ENCODE peak calls at places on chromosomes 5 and 9, in eight cellular contexts. One of them, this sample, is unnamed.

GRCh38 chr9:138101444-138102234 is 224.1 kb downstream of the CACNA1B start:
- DNase-seq in Panc1: no peak
- DNase-seq in esophagus squamous epithelium: no peak
- DNase-seq in CD8-positive, alpha-beta memory T cell: no peak
- DNase-seq in RWPE1: no peak
- DNase-seq in tibial nerve: no peak
- DNase-seq in endothelial cell of umbilical vein: no peak
- DNase-seq in heart right ventricle: no peak
- DNase-seq in this sample: no peak

GRCh38 chr9:98944130-98945074 is 695 bp downstream of the COL15A1 start:
- DNase-seq in esophagus squamous epithelium: no peak
- DNase-seq in CD8-positive, alpha-beta memory T cell: no peak
- DNase-seq in endothelial cell of umbilical vein: no peak
- DNase-seq in tibial nerve: no peak
- DNase-seq in Panc1: no peak
- DNase-seq in RWPE1: peak
- DNase-seq in heart right ventricle: peak
- DNase-seq in this sample: no peak

GRCh38 chr9:84669293-84670105 is at the start of gene NTRK2:
- DNase-seq in endothelial cell of umbilical vein: peak
- DNase-seq in esophagus squamous epithelium: no peak
- DNase-seq in Panc1: no peak
- DNase-seq in CD8-positive, alpha-beta memory T cell: no peak
- DNase-seq in RWPE1: peak
- DNase-seq in tibial nerve: peak
- DNase-seq in heart right ventricle: peak
- DNase-seq in this sample: peak

GRCh38 chr9:110083866-110084265 is 124.1 kb downstream of the C9orf152 start:
- DNase-seq in Panc1: no peak
- DNase-seq in tibial nerve: no peak
- DNase-seq in heart right ventricle: no peak
- DNase-seq in CD8-positive, alpha-beta memory T cell: no peak
- DNase-seq in esophagus squamous epithelium: no peak
- DNase-seq in RWPE1: no peak
- DNase-seq in endothelial cell of umbilical vein: no peak
- DNase-seq in this sample: no peak

GRCh38 chr5:126516852-126517251 is 78.2 kb downstream of the ALDH7A1 start:
- DNase-seq in endothelial cell of umbilical vein: no peak
- DNase-seq in CD8-positive, alpha-beta memory T cell: no peak
- DNase-seq in tibial nerve: no peak
- DNase-seq in Panc1: no peak
- DNase-seq in RWPE1: no peak
- DNase-seq in heart right ventricle: no peak
- DNase-seq in esophagus squamous epithelium: no peak
- DNase-seq in this sample: no peak

GRCh38 chr5:71982717-71983395 is 124.4 kb upstream of the MAP1B start:
- DNase-seq in endothelial cell of umbilical vein: no peak
- DNase-seq in heart right ventricle: no peak
- DNase-seq in Panc1: no peak
- DNase-seq in RWPE1: no peak
- DNase-seq in esophagus squamous epithelium: no peak
- DNase-seq in tibial nerve: no peak
- DNase-seq in CD8-positive, alpha-beta memory T cell: no peak
- DNase-seq in this sample: no peak

GRCh38 chr5:67144183-67144639 is 52.4 kb downstream of the CD180 start:
- DNase-seq in Panc1: no peak
- DNase-seq in esophagus squamous epithelium: no peak
- DNase-seq in heart right ventricle: no peak
- DNase-seq in endothelial cell of umbilical vein: no peak
- DNase-seq in RWPE1: no peak
- DNase-seq in tibial nerve: no peak
- DNase-seq in CD8-positive, alpha-beta memory T cell: no peak
- DNase-seq in this sample: no peak

GRCh38 chr9:7520396-7520795 is 279.2 kb downstream of the DMAC1 start:
- DNase-seq in esophagus squamous epithelium: no peak
- DNase-seq in RWPE1: no peak
- DNase-seq in endothelial cell of umbilical vein: no peak
- DNase-seq in heart right ventricle: no peak
- DNase-seq in tibial nerve: no peak
- DNase-seq in Panc1: no peak
- DNase-seq in CD8-positive, alpha-beta memory T cell: no peak
- DNase-seq in this sample: no peak

GRCh38 chr5:137398175-137398574 is 101.0 kb downstream of the SPOCK1 start:
- DNase-seq in endothelial cell of umbilical vein: no peak
- DNase-seq in Panc1: no peak
- DNase-seq in RWPE1: no peak
- DNase-seq in CD8-positive, alpha-beta memory T cell: no peak
- DNase-seq in tibial nerve: no peak
- DNase-seq in heart right ventricle: no peak
- DNase-seq in esophagus squamous epithelium: no peak
- DNase-seq in this sample: no peak

GRCh38 chr5:27315541-27316282 is 277.3 kb upstream of the CDH9 start:
- DNase-seq in RWPE1: peak
- DNase-seq in CD8-positive, alpha-beta memory T cell: no peak
- DNase-seq in endothelial cell of umbilical vein: no peak
- DNase-seq in Panc1: no peak
- DNase-seq in tibial nerve: no peak
- DNase-seq in esophagus squamous epithelium: no peak
- DNase-seq in heart right ventricle: no peak
- DNase-seq in this sample: no peak

GRCh38 chr5:135075621-135076585 is 41.9 kb upstream of the PITX1 start:
- DNase-seq in RWPE1: peak
- DNase-seq in tibial nerve: no peak
- DNase-seq in Panc1: no peak
- DNase-seq in esophagus squamous epithelium: no peak
- DNase-seq in heart right ventricle: no peak
- DNase-seq in CD8-positive, alpha-beta memory T cell: no peak
- DNase-seq in endothelial cell of umbilical vein: no peak
- DNase-seq in this sample: no peak

GRCh38 chr5:177116631-177117373 is 16.8 kb upstream of the NSD1 start:
- DNase-seq in endothelial cell of umbilical vein: peak
- DNase-seq in CD8-positive, alpha-beta memory T cell: peak
- DNase-seq in tibial nerve: peak
- DNase-seq in Panc1: no peak
- DNase-seq in heart right ventricle: peak
- DNase-seq in esophagus squamous epithelium: no peak
- DNase-seq in RWPE1: peak
- DNase-seq in this sample: peak

GRCh38 chr5:110909415-110909814 is 162.1 kb upstream of the TSLP start:
- DNase-seq in heart right ventricle: no peak
- DNase-seq in RWPE1: no peak
- DNase-seq in tibial nerve: no peak
- DNase-seq in Panc1: no peak
- DNase-seq in endothelial cell of umbilical vein: no peak
- DNase-seq in esophagus squamous epithelium: no peak
- DNase-seq in CD8-positive, alpha-beta memory T cell: no peak
- DNase-seq in this sample: no peak

GRCh38 chr9:81465468-81466002 is 223.8 kb downstream of the TLE1 start:
- DNase-seq in tibial nerve: no peak
- DNase-seq in CD8-positive, alpha-beta memory T cell: no peak
- DNase-seq in RWPE1: no peak
- DNase-seq in heart right ventricle: no peak
- DNase-seq in esophagus squamous epithelium: no peak
- DNase-seq in endothelial cell of umbilical vein: no peak
- DNase-seq in Panc1: no peak
- DNase-seq in this sample: no peak

GRCh38 chr5:178651046-178651810 is 24.4 kb upstream of the CLK4 start:
- DNase-seq in RWPE1: peak
- DNase-seq in Panc1: no peak
- DNase-seq in tibial nerve: no peak
- DNase-seq in endothelial cell of umbilical vein: no peak
- DNase-seq in heart right ventricle: no peak
- DNase-seq in esophagus squamous epithelium: no peak
- DNase-seq in CD8-positive, alpha-beta memory T cell: no peak
- DNase-seq in this sample: no peak

GRCh38 chr5:66207800-66208561 is 63.9 kb downstream of the SREK1 start:
- DNase-seq in tibial nerve: no peak
- DNase-seq in Panc1: no peak
- DNase-seq in RWPE1: peak
- DNase-seq in esophagus squamous epithelium: no peak
- DNase-seq in endothelial cell of umbilical vein: no peak
- DNase-seq in heart right ventricle: no peak
- DNase-seq in CD8-positive, alpha-beta memory T cell: no peak
- DNase-seq in this sample: no peak

GRCh38 chr5:100838048-100838473 is 65.0 kb downstream of the ST8SIA4 start:
- DNase-seq in RWPE1: no peak
- DNase-seq in Panc1: no peak
- DNase-seq in tibial nerve: no peak
- DNase-seq in CD8-positive, alpha-beta memory T cell: no peak
- DNase-seq in esophagus squamous epithelium: no peak
- DNase-seq in endothelial cell of umbilical vein: peak
- DNase-seq in heart right ventricle: no peak
- DNase-seq in this sample: no peak

GRCh38 chr5:72152506-72152905 is 45.2 kb downstream of the MAP1B start:
- DNase-seq in endothelial cell of umbilical vein: no peak
- DNase-seq in Panc1: no peak
- DNase-seq in CD8-positive, alpha-beta memory T cell: no peak
- DNase-seq in RWPE1: no peak
- DNase-seq in tibial nerve: no peak
- DNase-seq in heart right ventricle: no peak
- DNase-seq in esophagus squamous epithelium: no peak
- DNase-seq in this sample: no peak

GRCh38 chr9:120982851-120983250 is 56.3 kb upstream of the TRAF1 start:
- DNase-seq in tibial nerve: no peak
- DNase-seq in RWPE1: no peak
- DNase-seq in heart right ventricle: no peak
- DNase-seq in Panc1: no peak
- DNase-seq in endothelial cell of umbilical vein: no peak
- DNase-seq in esophagus squamous epithelium: no peak
- DNase-seq in CD8-positive, alpha-beta memory T cell: no peak
- DNase-seq in this sample: no peak

GRCh38 chr9:86918556-86918955 is 28.8 kb downstream of the GAS1 start:
- DNase-seq in endothelial cell of umbilical vein: no peak
- DNase-seq in tibial nerve: no peak
- DNase-seq in RWPE1: no peak
- DNase-seq in CD8-positive, alpha-beta memory T cell: no peak
- DNase-seq in esophagus squamous epithelium: no peak
- DNase-seq in heart right ventricle: no peak
- DNase-seq in Panc1: no peak
- DNase-seq in this sample: no peak

GRCh38 chr5:129945779-129946270 is 41.6 kb downstream of the CHSY3 start:
- DNase-seq in RWPE1: no peak
- DNase-seq in Panc1: no peak
- DNase-seq in esophagus squamous epithelium: no peak
- DNase-seq in heart right ventricle: no peak
- DNase-seq in endothelial cell of umbilical vein: no peak
- DNase-seq in tibial nerve: no peak
- DNase-seq in CD8-positive, alpha-beta memory T cell: no peak
- DNase-seq in this sample: no peak

DNA sequence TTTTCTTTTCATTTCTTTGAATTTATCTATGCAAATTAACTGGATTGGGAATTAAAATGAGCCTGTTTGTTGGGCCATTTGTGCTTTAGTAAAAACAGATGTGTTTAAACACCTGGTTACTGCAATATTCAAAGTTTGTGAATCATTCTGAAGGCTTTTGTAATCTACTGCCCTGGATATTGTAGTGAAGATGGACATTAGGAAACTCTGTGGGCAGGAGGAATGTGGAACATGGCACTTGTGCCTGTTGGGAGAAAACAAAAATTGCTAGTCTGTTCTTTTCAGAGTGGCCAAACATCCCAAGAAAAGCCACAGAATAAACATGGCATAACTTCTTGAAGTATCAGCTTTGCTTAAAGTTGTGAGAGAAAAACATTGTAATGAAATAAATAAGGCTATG is 40.8 kb downstream of the CHSY3 start:
- DNase-seq in Panc1: no peak
- DNase-seq in RWPE1: peak
- DNase-seq in heart right ventricle: no peak
- DNase-seq in CD8-positive, alpha-beta memory T cell: no peak
- DNase-seq in tibial nerve: no peak
- DNase-seq in endothelial cell of umbilical vein: no peak
- DNase-seq in esophagus squamous epithelium: no peak
- DNase-seq in this sample: no peak
- H3K27ac ChIP-seq in Panc1: no peak
- H3K27ac ChIP-seq in RWPE1: no peak
- H3K27ac ChIP-seq in heart right ventricle: no peak
- H3K27ac ChIP-seq in CD8-positive, alpha-beta memory T cell: no peak
- H3K27ac ChIP-seq in tibial nerve: no peak
- H3K27ac ChIP-seq in endothelial cell of umbilical vein: no peak
- H3K27ac ChIP-seq in esophagus squamous epithelium: no peak
- H3K27ac ChIP-seq in this sample: no peak

DNA sequence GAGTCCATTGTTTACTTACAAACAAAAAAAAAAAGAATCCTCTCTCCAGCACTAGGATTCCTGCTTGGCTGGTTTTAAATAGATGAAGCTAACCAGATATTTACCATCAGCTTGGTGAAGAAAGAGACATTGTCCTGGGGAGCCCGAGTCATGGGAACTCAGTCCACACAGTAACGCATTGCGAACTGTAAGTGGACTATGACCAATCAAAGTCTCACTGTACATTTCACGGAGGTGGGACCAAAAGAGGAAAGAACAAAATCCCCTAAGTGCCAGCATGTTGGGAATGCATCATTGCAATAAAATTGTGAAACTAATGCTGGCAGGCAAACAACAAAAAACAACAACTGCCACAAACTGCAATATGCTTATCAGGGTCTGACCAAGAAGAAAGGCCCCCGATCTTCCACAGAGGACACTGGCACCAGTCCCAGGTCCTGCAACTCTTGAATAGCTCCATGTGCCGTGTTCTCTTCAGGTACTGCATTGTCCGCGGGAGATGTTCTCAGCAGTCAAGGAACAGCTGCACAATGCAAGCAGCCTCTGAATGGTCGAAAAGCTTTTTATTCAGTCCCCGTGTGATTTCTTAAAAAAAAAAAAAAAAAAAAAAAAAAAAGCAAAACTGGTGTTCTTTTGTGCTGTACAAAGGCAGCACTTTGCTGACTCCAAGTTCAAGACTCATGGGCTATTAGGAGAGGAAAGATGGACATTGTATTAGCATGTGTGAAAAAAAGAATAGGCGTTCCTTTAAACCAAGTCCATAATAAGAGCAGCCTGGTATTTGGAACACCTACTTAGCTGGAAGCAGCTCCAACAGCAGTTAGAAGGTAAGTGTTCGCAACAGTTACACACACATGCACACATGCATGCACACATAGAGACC is 38.1 kb downstream of the SEMA6A start:
- DNase-seq in esophagus squamous epithelium: no peak
- DNase-seq in CD8-positive, alpha-beta memory T cell: no peak
- DNase-seq in endothelial cell of umbilical vein: no peak
- DNase-seq in tibial nerve: no peak
- DNase-seq in RWPE1: no peak
- DNase-seq in heart right ventricle: no peak
- DNase-seq in Panc1: no peak
- DNase-seq in this sample: no peak
- H3K27ac ChIP-seq in esophagus squamous epithelium: no peak
- H3K27ac ChIP-seq in CD8-positive, alpha-beta memory T cell: no peak
- H3K27ac ChIP-seq in endothelial cell of umbilical vein: no peak
- H3K27ac ChIP-seq in tibial nerve: peak
- H3K27ac ChIP-seq in RWPE1: no peak
- H3K27ac ChIP-seq in heart right ventricle: no peak
- H3K27ac ChIP-seq in Panc1: no peak
- H3K27ac ChIP-seq in this sample: peak

GRCh38 chr9:17658237-17658636 is 79.4 kb downstream of the SH3GL2 start:
- DNase-seq in esophagus squamous epithelium: no peak
- DNase-seq in tibial nerve: no peak
- DNase-seq in heart right ventricle: no peak
- DNase-seq in Panc1: no peak
- DNase-seq in RWPE1: no peak
- DNase-seq in endothelial cell of umbilical vein: no peak
- DNase-seq in CD8-positive, alpha-beta memory T cell: no peak
- DNase-seq in this sample: no peak
- H3K27ac ChIP-seq in esophagus squamous epithelium: no peak
- H3K27ac ChIP-seq in tibial nerve: no peak
- H3K27ac ChIP-seq in heart right ventricle: no peak
- H3K27ac ChIP-seq in Panc1: no peak
- H3K27ac ChIP-seq in RWPE1: no peak
- H3K27ac ChIP-seq in endothelial cell of umbilical vein: no peak
- H3K27ac ChIP-seq in CD8-positive, alpha-beta memory T cell: no peak
- H3K27ac ChIP-seq in this sample: no peak

GRCh38 chr5:142213077-142213476 is 104.5 kb downstream of the NDFIP1 start:
- DNase-seq in Panc1: no peak
- DNase-seq in CD8-positive, alpha-beta memory T cell: no peak
- DNase-seq in tibial nerve: no peak
- DNase-seq in RWPE1: no peak
- DNase-seq in esophagus squamous epithelium: no peak
- DNase-seq in endothelial cell of umbilical vein: no peak
- DNase-seq in heart right ventricle: no peak
- DNase-seq in this sample: no peak
- H3K27ac ChIP-seq in Panc1: peak
- H3K27ac ChIP-seq in CD8-positive, alpha-beta memory T cell: no peak
- H3K27ac ChIP-seq in tibial nerve: no peak
- H3K27ac ChIP-seq in RWPE1: no peak
- H3K27ac ChIP-seq in esophagus squamous epithelium: no peak
- H3K27ac ChIP-seq in endothelial cell of umbilical vein: no peak
- H3K27ac ChIP-seq in heart right ventricle: no peak
- H3K27ac ChIP-seq in this sample: no peak